ENCODE peak calls at places on chromosomes 11 and 22, in eight cellular contexts. J, X, S, P, V, G, U and W are unnamed samples.

GRCh38 chr11:49995559-49995958 is 13.2 kb upstream of the OR4C12 start:
- DNase-seq in V (no peak), G (peak; percentile 75), P (peak; percentile 7), S (peak; percentile 83), U (peak; percentile 19), X (peak; percentile 29), J (no peak), W (peak; percentile 48)

GRCh38 chr22:37559901-37560681 is at the start of gene CDC42EP1:
- DNase-seq in J (no peak), P (peak; percentile 59), X (peak; percentile 63), S (no peak), V (peak; percentile 72), U (no peak), G (peak; percentile 54), W (peak; percentile 53)

GRCh38 chr11:71153005-71153395 is 99.4 kb downstream of the SHANK2 start:
- DNase-seq in G (no peak), P (no peak), X (no peak), U (no peak), J (peak; percentile 8), S (no peak), V (no peak), W (no peak)

GRCh38 chr22:48724899-48725298 is 1102.8 kb downstream of the BRD1 start:
- DNase-seq in U (no peak), X (no peak), V (no peak), G (no peak), J (no peak), S (no peak), P (no peak), W (no peak)

GRCh38 chr22:33723915-33724314 is 196.4 kb downstream of the LARGE1 start:
- DNase-seq in S (peak; percentile 34), G (no peak), U (no peak), J (no peak), X (no peak), P (no peak), V (no peak), W (no peak)

GRCh38 chr22:44409691-44410316 is 88.2 kb downstream of the RTL6 start:
- DNase-seq in J (peak; percentile 19), V (no peak), X (no peak), S (no peak), G (no peak), P (no peak), U (no peak), W (peak; percentile 3)

GRCh38 chr11:125724125-125724524 is 22.0 kb upstream of the PATE1 start:
- DNase-seq in U (no peak), S (peak; percentile 19), P (peak; percentile 30), J (no peak), G (peak; percentile 32), X (no peak), V (no peak), W (peak; percentile 3)

GRCh38 chr11:123504401-123504800 is 74.3 kb downstream of the GRAMD1B start:
- DNase-seq in U (no peak), J (no peak), G (no peak), S (peak; percentile 94), X (no peak), V (no peak), P (no peak), W (peak; percentile 74)

GRCh38 chr11:12137938-12138731 is 27.7 kb downstream of the MICAL2 start:
- DNase-seq in P (peak; percentile 98), X (no peak), U (no peak), S (no peak), J (no peak), V (no peak), G (peak; percentile 56), W (no peak)

GRCh38 chr11:94315664-94316063 is 11.3 kb downstream of the IZUMO1R start:
- DNase-seq in J (no peak), P (peak; percentile 58), U (no peak), S (no peak), V (no peak), G (no peak), X (no peak), W (no peak)

GRCh38 chr11:107999759-108000455 is 8.8 kb upstream of the CUL5 start:
- DNase-seq in G (peak; percentile 64), U (peak; percentile 31), V (no peak), J (no peak), X (no peak), S (peak; percentile 74), P (peak; percentile 59), W (peak; percentile 66)

GRCh38 chr11:33643167-33643817 is 57.3 kb downstream of the C11orf91 start:
- DNase-seq in P (no peak), J (no peak), U (no peak), X (no peak), S (no peak), G (no peak), V (no peak), W (no peak)

GRCh38 chr11:69089258-69089657 is 40.5 kb downstream of the TPCN2 start:
- DNase-seq in V (peak; percentile 54), P (peak; percentile 79), J (no peak), S (no peak), U (no peak), G (peak; percentile 33), X (no peak), W (no peak)

GRCh38 chr11:85249482-85249881 is 377.7 kb downstream of the DLG2 start:
- DNase-seq in P (no peak), V (no peak), S (no peak), G (no peak), U (no peak), X (no peak), J (no peak), W (no peak)

GRCh38 chr11:61004037-61004641 is 32.7 kb downstream of the CD6 start:
- DNase-seq in G (no peak), P (peak; percentile 76), S (peak; percentile 68), V (no peak), U (no peak), J (peak; percentile 80), X (no peak), W (no peak)

GRCh38 chr11:77081976-77082836 is 15.4 kb downstream of the CAPN5 start:
- DNase-seq in G (no peak), P (no peak), U (no peak), J (peak; percentile 60), X (no peak), V (no peak), S (no peak), W (no peak)

GRCh38 chr11:20647976-20648565 is 21.3 kb upstream of the NELL1 start:
- DNase-seq in U (peak; percentile 9), V (no peak), J (no peak), P (peak; percentile 18), S (peak; percentile 73), X (peak; percentile 14), G (peak; percentile 46), W (peak; percentile 75)

GRCh38 chr11:126115820-126116319 is 53.2 kb upstream of the CDON start:
- DNase-seq in V (peak; percentile 64), S (no peak), X (peak; percentile 15), G (peak; percentile 93), J (no peak), P (peak; percentile 87), U (no peak), W (peak; percentile 72)

GRCh38 chr11:123616505-123617198 is 37.8 kb downstream of the SCN3B start:
- DNase-seq in J (no peak), V (peak; percentile 69), S (no peak), G (no peak), X (peak; percentile 50), U (no peak), P (peak; percentile 86), W (peak; percentile 53)

GRCh38 chr22:45240137-45240809 is 421 bp downstream of the KIAA0930 start:
- DNase-seq in U (peak; percentile 15), P (peak; percentile 35), X (no peak), V (peak; percentile 42), S (peak; percentile 43), G (peak; percentile 30), J (peak; percentile 70), W (no peak)

GRCh38 chr11:2717561-2717960 is 17.8 kb upstream of the KCNQ1OT1 start:
- DNase-seq in X (no peak), V (peak; percentile 5), J (no peak), U (no peak), P (no peak), G (no peak), S (no peak), W (peak; percentile 38)

GRCh38 chr11:63494936-63495335 is 4.0 kb upstream of the PLAAT5 start:
- DNase-seq in U (no peak), V (no peak), J (no peak), G (no peak), P (no peak), X (no peak), S (no peak), W (no peak)